ENCODE peak calls at places on chromosome X, in five cellular contexts. Z, T, X, C and E are unnamed samples.

GRCh38 chrX:9707306-9708015 is 58.2 kb downstream of the GPR143 start:
- DNase-seq in Z (no peak), T (no peak), X (no peak), C (no peak), E (no peak)

GRCh38 chrX:108537005-108537404 is 97.4 kb downstream of the COL4A5 start:
- DNase-seq in Z (peak), T (no peak), X (no peak), C (no peak), E (no peak)

GRCh38 chrX:153726286-153727107 is 1.8 kb downstream of the ABCD1 start:
- DNase-seq in Z (no peak), T (peak), X (peak), C (peak), E (peak)

GRCh38 chrX:133980832-133981588 is 4.4 kb downstream of the GPC3 start:
- DNase-seq in Z (no peak), T (no peak), X (no peak), C (no peak), E (no peak)

GRCh38 chrX:143121471-143121870 is 95.7 kb downstream of the SPANXN4 start:
- DNase-seq in Z (peak), T (no peak), X (no peak), C (no peak), E (no peak)

GRCh38 chrX:48695925-48696300 is 621 bp upstream of the SUV39H1 start:
- DNase-seq in Z (no peak), T (no peak), X (no peak), C (no peak), E (no peak)

GRCh38 chrX:138925330-138925729 is 213.8 kb upstream of the FGF13 start:
- DNase-seq in Z (no peak), T (no peak), X (no peak), C (no peak), E (no peak)

GRCh38 chrX:1537031-1537715 is at the start of gene P2RY8:
- DNase-seq in Z (no peak), T (peak), X (peak), C (peak), E (peak)

GRCh38 chrX:150063673-150064072 is 125.4 kb upstream of the EOLA2 start:
- DNase-seq in Z (no peak), T (no peak), X (no peak), C (no peak), E (no peak)

GRCh38 chrX:111181883-111182400 is 86.0 kb downstream of the PAK3 start:
- DNase-seq in Z (peak), T (no peak), X (no peak), C (no peak), E (no peak)

GRCh38 chrX:40504801-40505605 is 75.8 kb upstream of the ATP6AP2 start:
- DNase-seq in Z (no peak), T (no peak), X (no peak), C (no peak), E (no peak)

GRCh38 chrX:130083656-130084382 is 26.5 kb downstream of the ELF4 start:
- DNase-seq in Z (no peak), T (no peak), X (no peak), C (no peak), E (no peak)

GRCh38 chrX:112368371-112368770 is 285.8 kb upstream of the TRPC5 start:
- DNase-seq in Z (no peak), T (no peak), X (no peak), C (no peak), E (no peak)

GRCh38 chrX:38666909-38667308 is 105.6 kb downstream of the TSPAN7 start:
- DNase-seq in Z (no peak), T (no peak), X (no peak), C (no peak), E (no peak)

GRCh38 chrX:46819136-46819535 is 17.7 kb upstream of the RP2 start:
- DNase-seq in Z (no peak), T (no peak), X (no peak), C (no peak), E (no peak)

GRCh38 chrX:69107231-69107739 is 58.0 kb downstream of the PJA1 start:
- DNase-seq in Z (no peak), T (no peak), X (peak), C (no peak), E (peak)

GRCh38 chrX:2917767-2918166 is 11.4 kb downstream of the ARSD start:
- DNase-seq in Z (no peak), T (no peak), X (no peak), C (no peak), E (no peak)

GRCh38 chrX:28189011-28189410 is 207.8 kb upstream of the DCAF8L1 start:
- DNase-seq in Z (no peak), T (no peak), X (no peak), C (no peak), E (no peak)

GRCh38 chrX:39755152-39756032 is 342.4 kb downstream of the BCOR start:
- DNase-seq in Z (no peak), T (no peak), X (peak), C (no peak), E (peak)

GRCh38 chrX:140362861-140363260 is 142.0 kb downstream of the SOX3 start:
- DNase-seq in Z (no peak), T (no peak), X (no peak), C (no peak), E (no peak)